ENCODE peak calls at places on chromosome 10, in eight cellular contexts. J is RWPE2, N is ELF-1, X is NCI-H1105, I is renal cortical epithelial cell, D is T1000, W is left ventricle myocardium inferior, P is hepatic stellate cell. B is an unnamed sample.

GRCh38 chr10:11863353-11864105 is 40.4 kb downstream of the PROSER2 start:
- DNase-seq in D (no peak), I (no peak), J (peak; percentile 24), N (no peak), P (no peak), W (no peak), X (no peak), B (no peak)

GRCh38 chr10:129344506-129344905 is 122.5 kb upstream of the MGMT start:
- DNase-seq in N (no peak), I (no peak), P (no peak), J (no peak), X (no peak), W (no peak), D (no peak), B (no peak)

GRCh38 chr10:118865998-118866778 is 111.4 kb upstream of the CACUL1 start:
- DNase-seq in W (no peak), X (no peak), J (no peak), D (no peak), P (no peak), N (no peak), I (no peak), B (no peak)

GRCh38 chr10:80530251-80530650 is 7.5 kb upstream of the SH2D4B start:
- DNase-seq in X (no peak), P (peak; percentile 64), D (peak; percentile 25), I (peak; percentile 48), W (no peak), J (no peak), N (no peak), B (no peak)

GRCh38 chr10:75776738-75777504 is 345.5 kb downstream of the LRMDA start:
- DNase-seq in X (no peak), P (no peak), W (no peak), N (no peak), I (no peak), D (no peak), J (no peak), B (peak; percentile 57)

GRCh38 chr10:5305374-5305773 is 59.4 kb upstream of the UCN3 start:
- DNase-seq in J (no peak), W (no peak), P (no peak), N (no peak), X (no peak), I (no peak), D (no peak), B (no peak)

GRCh38 chr10:8056378-8056777 is 1.9 kb downstream of the GATA3 start:
- DNase-seq in W (no peak), J (no peak), X (no peak), P (no peak), N (no peak), D (no peak), I (no peak), B (no peak)

GRCh38 chr10:71253981-71254818 is 41.8 kb downstream of the UNC5B start:
- DNase-seq in I (no peak), P (no peak), X (no peak), W (no peak), N (no peak), J (no peak), D (no peak), B (no peak)

GRCh38 chr10:117684673-117685211 is 142.2 kb downstream of the EMX2 start:
- DNase-seq in W (peak; percentile 34), P (no peak), J (no peak), N (no peak), X (peak; percentile 12), D (no peak), I (peak; percentile 73), B (no peak)

GRCh38 chr10:42630537-42631134 is 7.7 kb downstream of the ZNF33B start:
- DNase-seq in N (no peak), X (no peak), J (no peak), D (no peak), W (no peak), P (no peak), I (peak; percentile 69), B (no peak)

GRCh38 chr10:29392376-29393021 is 103.6 kb downstream of the LYZL1 start:
- DNase-seq in D (no peak), J (no peak), I (peak; percentile 58), P (peak; percentile 51), N (no peak), X (peak; percentile 18), W (no peak), B (peak; percentile 22)

B was measured in NCI-H1092.